ENCODE peak calls at places on chromosomes 6 and 20, in five cellular contexts. Q is tibial artery, J is stromal cell of bone marrow, M is HFF-Myc, B is choroid plexus epithelial cell. C is an unnamed sample.

GRCh38 chr6:44043479-44044153 is 83.6 kb downstream of the MRPL14 start:
- DNase-seq in M (no peak), J (no peak), B (no peak), Q (no peak), C (peak)

GRCh38 chr20:63183422-63184146 is 32.3 kb downstream of the YTHDF1 start:
- DNase-seq in J (no peak), B (peak), Q (no peak), M (no peak), C (peak)

GRCh38 chr6:99568103-99568933 is at the start of gene CCNC:
- DNase-seq in B (peak), M (peak), J (peak), Q (peak), C (peak)

GRCh38 chr6:42390228-42390934 is 61.3 kb downstream of the TRERF1 start:
- DNase-seq in J (no peak), B (no peak), Q (no peak), M (no peak), C (no peak)

GRCh38 chr6:145863396-145863795 is 48.8 kb upstream of the FBXO30 start:
- DNase-seq in Q (no peak), M (no peak), J (no peak), B (no peak), C (no peak)

GRCh38 chr6:33983109-33983475 is 162.8 kb downstream of the GRM4 start:
- DNase-seq in M (no peak), Q (peak), J (no peak), B (peak), C (peak)

GRCh38 chr20:63942250-63943006 is 13.8 kb downstream of the UCKL1 start:
- DNase-seq in B (peak), Q (no peak), J (no peak), M (no peak), C (peak)

GRCh38 chr6:145209312-145209711 is 526.0 kb downstream of the EPM2A start:
- DNase-seq in Q (no peak), J (no peak), M (no peak), B (no peak), C (no peak)

GRCh38 chr20:23145281-23145700 is 59.2 kb upstream of the CD93 start:
- DNase-seq in B (peak), J (peak), M (no peak), Q (peak), C (no peak)

GRCh38 chr6:16163066-16163465 is 34.2 kb downstream of the MYLIP start:
- DNase-seq in Q (no peak), B (no peak), J (no peak), M (no peak), C (no peak)

GRCh38 chr20:54152227-54153040 is 21.4 kb downstream of the CYP24A1 start:
- DNase-seq in B (no peak), M (no peak), Q (no peak), J (no peak), C (no peak)

GRCh38 chr6:119348308-119349040 is 1.1 kb downstream of the MAN1A1 start:
- DNase-seq in J (no peak), M (no peak), B (peak), Q (peak), C (no peak)

GRCh38 chr20:17837179-17837578 is 131.4 kb downstream of the SNX5 start:
- DNase-seq in Q (no peak), J (no peak), B (no peak), M (no peak), C (no peak)

GRCh38 chr6:8940356-8940755 is 505.0 kb upstream of the SLC35B3 start:
- DNase-seq in B (peak), Q (no peak), J (no peak), M (no peak), C (no peak)

GRCh38 chr6:166567813-166568212 is 18.7 kb downstream of the RAMACL start:
- DNase-seq in Q (no peak), B (no peak), M (no peak), J (no peak), C (no peak)

GRCh38 chr20:50036703-50037102 is 53.9 kb downstream of the SNAI1 start:
- DNase-seq in M (no peak), Q (no peak), J (no peak), B (no peak), C (no peak)

GRCh38 chr20:6213311-6213710 is 90.5 kb upstream of the FERMT1 start:
- DNase-seq in J (no peak), B (no peak), M (no peak), Q (no peak), C (no peak)